ENCODE peak calls at places on chromosomes 6 and 20, in four cellular contexts. One of them, this sample, is unnamed.

GRCh38 chr20:48761914-48762313 is 65.9 kb downstream of the PREX1 start:
- DNase-seq in heart left ventricle: no peak
- DNase-seq in lower lobe of right lung: no peak
- DNase-seq in astrocyte of the spinal cord: no peak
- DNase-seq in this sample: no peak

GRCh38 chr20:49380245-49380875 is 102.1 kb downstream of the KCNB1 start:
- DNase-seq in astrocyte of the spinal cord: no peak
- DNase-seq in lower lobe of right lung: no peak
- DNase-seq in heart left ventricle: no peak
- DNase-seq in this sample: no peak

GRCh38 chr20:20611165-20611564 is 101.3 kb downstream of the RALGAPA2 start:
- DNase-seq in lower lobe of right lung: no peak
- DNase-seq in astrocyte of the spinal cord: no peak
- DNase-seq in heart left ventricle: no peak
- DNase-seq in this sample: no peak

GRCh38 chr6:15915508-15916178 is 213.2 kb upstream of the MYLIP start:
- DNase-seq in lower lobe of right lung: no peak
- DNase-seq in astrocyte of the spinal cord: no peak
- DNase-seq in heart left ventricle: no peak
- DNase-seq in this sample: no peak

GRCh38 chr20:44552950-44553908 is 29.1 kb upstream of the PKIG start:
- DNase-seq in astrocyte of the spinal cord: peak
- DNase-seq in lower lobe of right lung: no peak
- DNase-seq in heart left ventricle: no peak
- DNase-seq in this sample: peak

GRCh38 chr6:31738048-31738979 is 1.5 kb upstream of the MSH5 start:
- DNase-seq in lower lobe of right lung: peak
- DNase-seq in heart left ventricle: peak
- DNase-seq in astrocyte of the spinal cord: peak
- DNase-seq in this sample: peak

GRCh38 chr6:135962731-135963130 is 111.2 kb downstream of the PDE7B start:
- DNase-seq in heart left ventricle: no peak
- DNase-seq in astrocyte of the spinal cord: peak
- DNase-seq in lower lobe of right lung: no peak
- DNase-seq in this sample: peak

GRCh38 chr6:2132416-2132815 is 113.0 kb downstream of the GMDS start:
- DNase-seq in heart left ventricle: no peak
- DNase-seq in astrocyte of the spinal cord: no peak
- DNase-seq in lower lobe of right lung: no peak
- DNase-seq in this sample: no peak

GRCh38 chr6:28864321-28864923 is 59.4 kb downstream of the TRIM27 start:
- DNase-seq in lower lobe of right lung: no peak
- DNase-seq in astrocyte of the spinal cord: no peak
- DNase-seq in heart left ventricle: no peak
- DNase-seq in this sample: peak
- TF ChIP-seq CTCF in lower lobe of right lung: no peak
- TF ChIP-seq CTCF in astrocyte of the spinal cord: no peak
- TF ChIP-seq CTCF in heart left ventricle: no peak
- TF ChIP-seq CTCF in this sample: peak

DNA sequence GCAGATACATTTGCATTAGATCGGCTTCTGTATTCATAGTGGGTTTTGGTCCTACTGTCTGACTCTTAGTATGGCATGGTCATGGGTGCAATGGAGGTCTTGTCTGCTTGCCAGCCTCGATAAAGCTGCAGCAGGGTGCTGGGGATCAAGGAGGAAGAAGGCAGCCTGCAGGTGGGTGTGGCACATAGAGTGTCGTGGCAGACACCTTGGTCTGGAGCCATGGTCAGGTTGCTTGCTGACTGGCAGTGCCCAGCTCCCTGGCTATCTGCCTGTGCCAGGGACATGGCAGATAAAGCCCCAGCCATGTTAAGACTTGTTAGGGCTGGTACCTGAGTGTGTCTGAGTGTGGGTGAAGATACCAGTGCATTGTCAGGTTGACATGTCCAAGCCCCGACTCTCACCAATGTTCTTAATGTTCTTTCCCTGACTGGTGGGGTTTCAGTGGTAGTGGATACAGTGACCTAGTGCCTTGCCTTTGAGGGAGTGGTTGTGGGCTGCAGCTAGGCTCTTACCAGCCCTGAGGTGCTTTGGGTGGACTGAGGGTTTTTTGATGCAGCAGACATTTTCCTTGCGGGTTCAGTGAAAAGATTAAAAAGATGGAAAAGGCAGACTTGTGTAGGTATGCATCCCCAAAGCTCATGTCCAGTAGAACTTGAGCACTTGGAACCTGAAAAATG is 1.8 kb downstream of the FAM83D start:
- DNase-seq in heart left ventricle: no peak
- DNase-seq in astrocyte of the spinal cord: no peak
- DNase-seq in lower lobe of right lung: no peak
- DNase-seq in this sample: no peak
- H3K4me3 ChIP-seq in heart left ventricle: no peak
- H3K4me3 ChIP-seq in astrocyte of the spinal cord: peak
- H3K4me3 ChIP-seq in lower lobe of right lung: no peak
- H3K4me3 ChIP-seq in this sample: no peak

GRCh38 chr6:127554435-127555006 is 22.5 kb upstream of the C6orf58 start:
- DNase-seq in astrocyte of the spinal cord: peak
- DNase-seq in lower lobe of right lung: no peak
- DNase-seq in heart left ventricle: no peak
- DNase-seq in this sample: peak
- TF ChIP-seq CTCF in astrocyte of the spinal cord: peak
- TF ChIP-seq CTCF in lower lobe of right lung: peak
- TF ChIP-seq CTCF in heart left ventricle: peak
- TF ChIP-seq CTCF in this sample: peak

GRCh38 chr6:53506872-53507271 is 38.0 kb downstream of the GCLC start:
- DNase-seq in astrocyte of the spinal cord: no peak
- DNase-seq in heart left ventricle: no peak
- DNase-seq in lower lobe of right lung: no peak
- DNase-seq in this sample: no peak

GRCh38 chr6:53500095-53500494 is 44.8 kb downstream of the GCLC start:
- DNase-seq in astrocyte of the spinal cord: no peak
- DNase-seq in lower lobe of right lung: no peak
- DNase-seq in heart left ventricle: no peak
- DNase-seq in this sample: no peak

GRCh38 chr6:53499094-53499493 is 45.8 kb downstream of the GCLC start:
- DNase-seq in astrocyte of the spinal cord: no peak
- DNase-seq in heart left ventricle: no peak
- DNase-seq in lower lobe of right lung: no peak
- DNase-seq in this sample: no peak

GRCh38 chr6:53503060-53503459 is 41.8 kb downstream of the GCLC start:
- DNase-seq in astrocyte of the spinal cord: no peak
- DNase-seq in lower lobe of right lung: no peak
- DNase-seq in heart left ventricle: no peak
- DNase-seq in this sample: no peak

DNA sequence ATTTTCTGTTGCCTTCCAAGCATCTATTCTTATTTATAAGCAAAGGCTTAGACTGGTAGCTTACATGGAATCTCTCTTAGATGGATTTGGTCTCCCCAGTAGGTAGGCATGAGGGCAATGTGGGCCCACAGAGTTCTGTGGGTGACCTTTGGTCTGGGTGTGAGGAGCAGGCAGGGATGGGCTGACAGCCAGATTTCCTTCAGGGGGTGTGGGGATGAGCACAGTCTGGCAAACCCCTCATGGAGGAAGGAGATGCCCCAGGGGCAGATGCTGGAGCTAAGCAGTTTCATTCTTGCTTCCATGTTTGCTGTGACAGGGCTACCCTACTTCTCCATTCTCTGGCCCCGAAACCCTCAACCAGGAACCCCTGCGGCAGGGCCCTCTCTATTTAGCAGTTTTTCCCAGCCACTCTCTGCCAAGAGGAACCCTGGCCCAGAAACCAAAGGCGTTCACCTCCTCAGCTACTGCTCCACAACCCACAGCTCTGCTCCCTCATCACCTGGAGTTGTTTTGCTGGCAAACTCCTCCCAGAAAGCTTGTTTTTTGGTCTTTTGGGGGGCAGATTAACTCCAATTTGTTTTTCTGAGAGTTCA is 40.4 kb downstream of the GCLC start:
- DNase-seq in heart left ventricle: no peak
- DNase-seq in lower lobe of right lung: no peak
- DNase-seq in astrocyte of the spinal cord: no peak
- DNase-seq in this sample: no peak
- H3K4me3 ChIP-seq in heart left ventricle: no peak
- H3K4me3 ChIP-seq in lower lobe of right lung: no peak
- H3K4me3 ChIP-seq in astrocyte of the spinal cord: no peak
- H3K4me3 ChIP-seq in this sample: no peak

DNA sequence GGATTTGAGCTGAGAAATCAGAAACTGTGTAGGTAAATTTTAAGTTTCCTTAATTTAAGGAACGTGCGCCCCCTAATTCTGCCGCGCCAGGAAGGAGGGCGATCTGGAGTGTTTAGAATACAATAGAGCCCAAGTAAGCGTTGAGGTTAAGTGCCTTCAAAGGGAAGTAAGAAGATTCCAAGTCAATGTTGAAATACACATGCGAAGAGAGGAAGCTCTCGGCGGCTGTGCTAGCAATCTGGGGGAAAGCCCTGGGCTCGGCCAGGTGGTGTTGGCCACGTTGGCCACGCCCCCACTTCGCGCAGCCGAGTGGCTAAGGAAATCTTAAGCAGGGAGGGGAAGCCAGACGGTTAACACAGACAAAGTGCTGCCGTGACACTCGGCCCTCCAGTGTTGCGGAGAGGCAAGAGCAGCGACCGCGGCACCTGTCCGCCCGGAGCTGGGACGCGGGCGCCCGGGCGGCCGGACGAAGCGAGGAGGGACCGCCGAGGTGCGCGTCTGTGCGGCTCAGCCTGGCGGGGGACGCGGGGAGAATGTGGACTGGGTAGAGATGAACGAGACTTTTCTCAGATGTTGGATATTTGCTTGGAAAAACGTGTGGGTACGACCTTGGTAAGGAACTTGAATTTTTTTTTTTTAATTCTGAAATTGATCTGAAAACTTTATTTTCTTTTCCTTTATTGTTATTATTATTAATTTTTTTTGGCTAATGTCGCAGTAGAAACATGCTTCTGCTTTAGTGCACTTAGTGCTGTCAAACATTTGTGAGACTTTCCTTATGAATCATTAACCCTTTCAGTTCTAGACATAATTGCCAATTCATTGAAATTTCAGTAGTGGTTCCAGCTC is at the start of gene PRDM1:
- DNase-seq in heart left ventricle: peak
- DNase-seq in astrocyte of the spinal cord: peak
- DNase-seq in lower lobe of right lung: peak
- DNase-seq in this sample: peak
- TF ChIP-seq CTCF in heart left ventricle: peak
- TF ChIP-seq CTCF in astrocyte of the spinal cord: peak
- TF ChIP-seq CTCF in lower lobe of right lung: peak
- TF ChIP-seq CTCF in this sample: no peak

GRCh38 chr6:73746776-73747175 is 50.8 kb downstream of the CD109 start:
- DNase-seq in heart left ventricle: no peak
- DNase-seq in astrocyte of the spinal cord: peak
- DNase-seq in lower lobe of right lung: no peak
- DNase-seq in this sample: peak

GRCh38 chr6:73752943-73753342 is 56.9 kb downstream of the CD109 start:
- DNase-seq in astrocyte of the spinal cord: no peak
- DNase-seq in heart left ventricle: no peak
- DNase-seq in lower lobe of right lung: no peak
- DNase-seq in this sample: no peak

GRCh38 chr6:73742433-73742832 is 46.4 kb downstream of the CD109 start:
- DNase-seq in astrocyte of the spinal cord: no peak
- DNase-seq in heart left ventricle: no peak
- DNase-seq in lower lobe of right lung: no peak
- DNase-seq in this sample: no peak

GRCh38 chr6:73743556-73743955 is 47.6 kb downstream of the CD109 start:
- DNase-seq in astrocyte of the spinal cord: no peak
- DNase-seq in lower lobe of right lung: no peak
- DNase-seq in heart left ventricle: no peak
- DNase-seq in this sample: peak

GRCh38 chr6:73747293-73747692 is 51.3 kb downstream of the CD109 start:
- DNase-seq in lower lobe of right lung: no peak
- DNase-seq in astrocyte of the spinal cord: no peak
- DNase-seq in heart left ventricle: no peak
- DNase-seq in this sample: peak
- H3K4me3 ChIP-seq in lower lobe of right lung: no peak
- H3K4me3 ChIP-seq in astrocyte of the spinal cord: no peak
- H3K4me3 ChIP-seq in heart left ventricle: no peak
- H3K4me3 ChIP-seq in this sample: no peak